ENCODE peak calls at places on chromosomes 1 and 21, in five cellular contexts. O, M, V, N and U are unnamed samples. For H3K4me1, the result is how much of the 10 kb centered on the place peaks cover.

GRCh38 chr1:15452216-15452615 is 4.3 kb upstream of the CELA2A start:
- DNase-seq in O (no peak), V (no peak), N (no peak), M (no peak), U (no peak)

GRCh38 chr1:26035959-26036755 is 9.8 kb downstream of the SLC30A2 start:
- DNase-seq in O (peak), M (peak), N (peak), V (peak), U (peak)

GRCh38 chr1:1122078-1122811 is 6.4 kb upstream of the C1orf159 start:
- DNase-seq in M (peak), N (peak), V (peak), O (peak), U (peak)

GRCh38 chr1:18118078-18118477 is 10.5 kb downstream of the IGSF21 start:
- DNase-seq in N (no peak), O (no peak), V (no peak), M (no peak), U (no peak)

GRCh38 chr21:24147674-24148073 is 1459.6 kb downstream of the MRPL39 start:
- DNase-seq in V (no peak), M (no peak), N (no peak), O (no peak), U (no peak)

GRCh38 chr1:25971044-25971881 is 26.6 kb downstream of the PAFAH2 start:
- DNase-seq in V (no peak), O (no peak), M (no peak), N (no peak), U (no peak)

GRCh38 chr1:18532390-18533170 is 51.9 kb downstream of the KLHDC7A start:
- DNase-seq in V (no peak), O (no peak), N (no peak), M (no peak), U (no peak)

GRCh38 chr1:27001570-27002360 is 8.3 kb downstream of the TRNP1 start:
- DNase-seq in N (no peak), M (no peak), O (no peak), V (peak), U (no peak)

GRCh38 chr1:87278791-87279190 is 49.9 kb upstream of the LMO4 start:
- DNase-seq in M (no peak), V (no peak), N (no peak), O (no peak), U (no peak)

GRCh38 chr21:29072873-29073221 is 601 bp downstream of the CCT8 start:
- DNase-seq in N (no peak), M (peak), V (peak), O (no peak), U (peak)

GRCh38 chr1:193121616-193122593 is at the start of gene CDC73:
- DNase-seq in M (peak), V (peak), N (peak), O (peak), U (peak)

GRCh38 chr21:45001134-45002095 is 61.6 kb downstream of the SLX9 start:
- DNase-seq in O (no peak), V (no peak), N (no peak), M (peak), U (no peak)
- TF ChIP-seq POLR2AphosphoS5 in O (no peak), V (no peak), N (no peak), M (peak), U (no peak)

GRCh38 chr1:61293197-61293596 is 210.8 kb downstream of the NFIA start:
- DNase-seq in O (no peak), N (no peak), M (no peak), V (peak), U (no peak)

GRCh38 chr1:61290525-61290924 is 208.2 kb downstream of the NFIA start:
- DNase-seq in V (no peak), M (no peak), O (no peak), N (no peak), U (no peak)

GRCh38 chr1:61287734-61288133 is 205.4 kb downstream of the NFIA start:
- DNase-seq in V (peak), M (peak), O (peak), N (no peak), U (no peak)

GRCh38 chr1:61287014-61287413 is 204.7 kb downstream of the NFIA start:
- DNase-seq in N (no peak), O (no peak), V (peak), M (no peak), U (no peak)

DNA sequence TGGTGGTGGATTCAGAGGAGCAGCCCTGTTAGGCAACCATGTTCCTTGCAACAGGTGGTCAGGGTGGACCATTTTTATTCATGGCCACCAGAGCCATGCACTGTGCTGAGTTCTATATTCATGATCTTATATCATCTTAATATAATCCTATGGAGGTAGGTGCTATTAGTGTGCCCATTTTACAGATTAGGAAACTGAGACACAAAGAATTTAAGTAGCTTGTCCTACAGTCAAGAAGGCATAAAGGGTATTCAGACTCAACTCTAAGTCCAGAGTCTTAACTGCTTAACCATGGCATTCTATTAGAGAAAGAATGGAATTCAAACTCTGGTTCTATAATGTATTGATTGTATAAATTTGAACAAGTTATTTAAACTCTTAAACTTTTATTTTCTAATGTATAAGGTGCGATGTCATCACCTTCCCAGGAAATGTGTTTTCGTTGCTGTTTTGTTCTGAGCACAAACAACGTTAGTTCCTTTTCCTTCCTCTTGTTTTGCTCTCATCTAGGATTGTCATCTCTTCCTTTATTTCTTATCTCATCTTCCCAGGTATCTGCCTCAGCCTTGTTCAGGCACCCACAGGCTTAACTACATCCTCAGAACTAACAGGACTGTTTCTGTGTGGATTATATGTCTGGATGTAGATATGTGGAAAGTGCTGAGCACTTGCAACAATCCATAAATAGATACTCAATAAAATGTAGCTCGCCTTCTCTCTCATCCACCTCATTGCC is 207.0 kb downstream of the NFIA start:
- DNase-seq in N (peak), V (no peak), M (peak), O (no peak), U (no peak)
- H3K4me1 ChIP-seq in N (under half), V (half or more), M (under half), O (under half), U (under half)

GRCh38 chr1:150009604-150010387 is 730 bp downstream of the OTUD7B start:
- DNase-seq in O (no peak), N (peak), M (peak), V (peak), U (peak)
- H3K4me2 ChIP-seq in O (peak), N (peak), M (peak), V (peak), U (peak)

GRCh38 chr1:42165511-42166210 is 1.1 kb upstream of the GUCA2A start:
- DNase-seq in M (peak), N (no peak), O (peak), V (peak), U (peak)
- TF ChIP-seq POLR2AphosphoS5 in M (no peak), N (no peak), O (peak), V (no peak), U (no peak)

GRCh38 chr1:184061396-184062003 is 10.0 kb downstream of the TSEN15 start:
- DNase-seq in O (no peak), N (no peak), V (peak), M (no peak), U (no peak)

GRCh38 chr1:184056921-184057496 is 5.5 kb downstream of the TSEN15 start:
- DNase-seq in O (no peak), N (no peak), V (no peak), M (no peak), U (no peak)

GRCh38 chr1:184062640-184063280 is 11.2 kb downstream of the TSEN15 start:
- DNase-seq in V (no peak), O (no peak), N (no peak), M (no peak), U (no peak)

GRCh38 chr1:184060316-184060715 is 8.8 kb downstream of the TSEN15 start:
- DNase-seq in O (no peak), N (no peak), M (no peak), V (no peak), U (no peak)

GRCh38 chr1:184059887-184060286 is 8.4 kb downstream of the TSEN15 start:
- DNase-seq in O (no peak), V (no peak), M (no peak), N (no peak), U (no peak)
- H3K4me1 ChIP-seq in O (under half), V (under half), M (under half), N (under half), U (under half)

GRCh38 chr1:11394592-11395229 is 84.2 kb upstream of the DISP3 start:
- DNase-seq in O (no peak), M (no peak), V (no peak), N (no peak), U (no peak)

GRCh38 chr1:11399250-11399649 is 79.7 kb upstream of the DISP3 start:
- DNase-seq in M (no peak), V (no peak), O (no peak), N (no peak), U (no peak)

GRCh38 chr1:11400155-11400554 is 78.8 kb upstream of the DISP3 start:
- DNase-seq in O (no peak), M (no peak), N (no peak), V (no peak), U (no peak)

GRCh38 chr1:11395616-11396015 is 83.3 kb upstream of the DISP3 start:
- DNase-seq in N (no peak), M (no peak), V (no peak), O (no peak), U (no peak)

DNA sequence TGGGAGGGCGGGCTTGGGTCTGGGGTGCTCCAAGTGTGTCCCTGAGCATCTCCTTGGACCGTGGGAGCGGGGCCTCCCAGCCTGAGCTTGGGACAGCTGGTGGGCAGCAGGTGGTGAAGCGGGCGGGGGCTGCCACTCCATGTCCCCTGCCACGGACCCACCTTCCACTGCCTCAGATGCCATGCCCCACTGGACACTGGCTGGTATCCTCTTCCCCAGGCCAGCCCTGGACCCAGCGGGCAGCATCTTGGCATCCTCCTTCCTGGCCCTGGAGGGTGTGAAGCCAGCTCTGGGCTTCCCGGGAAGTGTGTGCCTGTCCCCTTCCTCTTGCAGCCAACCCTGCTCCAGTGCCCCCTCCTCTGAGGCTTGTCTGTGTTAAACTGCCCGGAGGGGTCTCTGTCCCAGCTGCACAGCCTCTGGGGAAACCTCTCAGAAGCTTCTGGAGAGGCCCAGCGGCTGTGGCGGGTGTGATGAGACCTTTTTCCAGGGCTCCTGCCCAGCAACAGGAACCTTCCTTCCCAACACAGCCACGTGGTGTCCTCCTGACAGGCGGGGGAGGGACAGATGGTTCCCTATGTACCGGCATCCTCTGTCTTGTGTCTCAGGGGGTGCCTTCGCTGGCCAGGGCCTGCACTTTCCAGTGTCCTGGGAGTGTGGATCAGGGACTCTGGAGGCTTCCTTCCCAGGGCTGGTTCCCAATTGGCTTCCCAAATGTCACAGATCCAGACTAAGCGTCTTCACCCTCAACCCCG is 81.6 kb upstream of the DISP3 start:
- DNase-seq in V (no peak), O (no peak), N (no peak), M (no peak), U (peak)
- H3K4me2 ChIP-seq in V (no peak), O (no peak), N (no peak), M (no peak), U (no peak)

GRCh38 chr1:221841291-221841982 is 99.5 kb upstream of the DUSP10 start:
- DNase-seq in V (no peak), N (no peak), O (no peak), M (peak), U (no peak)

GRCh38 chr1:221837886-221838285 is 96.0 kb upstream of the DUSP10 start:
- DNase-seq in M (no peak), V (no peak), O (no peak), N (no peak), U (no peak)

GRCh38 chr1:221839321-221839720 is 97.4 kb upstream of the DUSP10 start:
- DNase-seq in V (no peak), M (no peak), N (no peak), O (no peak), U (no peak)

GRCh38 chr1:221840511-221841243 is 98.8 kb upstream of the DUSP10 start:
- DNase-seq in N (no peak), M (no peak), V (no peak), O (no peak), U (no peak)

GRCh38 chr1:221839794-221840395 is 98.0 kb upstream of the DUSP10 start:
- DNase-seq in M (peak), O (peak), N (no peak), V (peak), U (no peak)
- TF ChIP-seq POLR2AphosphoS5 in M (no peak), O (no peak), N (no peak), V (no peak), U (no peak)

GRCh38 chr1:2251786-2252185 is 23.7 kb downstream of the SKI start:
- DNase-seq in O (no peak), M (no peak), V (no peak), N (no peak), U (no peak)

GRCh38 chr1:2249559-2249906 is 21.4 kb downstream of the SKI start:
- DNase-seq in O (no peak), V (no peak), M (no peak), N (no peak), U (no peak)

GRCh38 chr1:2251363-2251762 is 23.2 kb downstream of the SKI start:
- DNase-seq in M (no peak), V (no peak), N (no peak), O (no peak), U (no peak)

GRCh38 chr1:2252423-2252822 is 24.3 kb downstream of the SKI start:
- DNase-seq in O (no peak), M (no peak), N (no peak), V (no peak), U (no peak)

GRCh38 chr1:2250721-2251281 is 22.7 kb downstream of the SKI start:
- DNase-seq in O (no peak), N (no peak), M (no peak), V (peak), U (no peak)
- H3K4me1 ChIP-seq in O (under half), N (half or more), M (under half), V (half or more), U (under half)